ENCODE peak calls at places on chromosomes 3 and 15, in six cellular contexts. One of them, this sample, is unnamed.

GRCh38 chr3:148861277-148861869 is 3.7 kb upstream of the CPA3 start:
- DNase-seq in fibroblast of the aortic adventitia: peak
- DNase-seq in GM13976: peak
- DNase-seq in neural crest cell: no peak
- DNase-seq in lower leg skin: no peak
- DNase-seq in AG10803: peak
- DNase-seq in this sample: peak

GRCh38 chr3:11539218-11539617 is 104.5 kb downstream of the VGLL4 start:
- DNase-seq in fibroblast of the aortic adventitia: no peak
- DNase-seq in GM13976: no peak
- DNase-seq in neural crest cell: no peak
- DNase-seq in lower leg skin: peak
- DNase-seq in AG10803: no peak
- DNase-seq in this sample: no peak

GRCh38 chr15:70196314-70197291 is 98.9 kb upstream of the TLE3 start:
- DNase-seq in fibroblast of the aortic adventitia: peak
- DNase-seq in GM13976: peak
- DNase-seq in neural crest cell: no peak
- DNase-seq in lower leg skin: peak
- DNase-seq in AG10803: peak
- DNase-seq in this sample: peak

GRCh38 chr3:14548321-14548729 is 8.2 kb upstream of the GRIP2 start:
- DNase-seq in fibroblast of the aortic adventitia: peak
- DNase-seq in GM13976: peak
- DNase-seq in neural crest cell: peak
- DNase-seq in lower leg skin: peak
- DNase-seq in AG10803: peak
- DNase-seq in this sample: peak

GRCh38 chr3:134357914-134358811 is 16.1 kb downstream of the AMOTL2 start:
- DNase-seq in fibroblast of the aortic adventitia: peak
- DNase-seq in GM13976: peak
- DNase-seq in neural crest cell: no peak
- DNase-seq in lower leg skin: no peak
- DNase-seq in AG10803: peak
- DNase-seq in this sample: peak

GRCh38 chr3:155178810-155179424 is 98.8 kb downstream of the MME start:
- DNase-seq in fibroblast of the aortic adventitia: no peak
- DNase-seq in GM13976: no peak
- DNase-seq in neural crest cell: no peak
- DNase-seq in lower leg skin: no peak
- DNase-seq in AG10803: no peak
- DNase-seq in this sample: no peak

GRCh38 chr15:40825661-40826088 is 2.8 kb downstream of the PPP1R14D start:
- DNase-seq in fibroblast of the aortic adventitia: peak
- DNase-seq in GM13976: no peak
- DNase-seq in neural crest cell: no peak
- DNase-seq in lower leg skin: no peak
- DNase-seq in AG10803: peak
- DNase-seq in this sample: peak

GRCh38 chr3:39196034-39196433 is 3.6 kb upstream of the XIRP1 start:
- DNase-seq in fibroblast of the aortic adventitia: no peak
- DNase-seq in GM13976: no peak
- DNase-seq in neural crest cell: no peak
- DNase-seq in lower leg skin: no peak
- DNase-seq in AG10803: no peak
- DNase-seq in this sample: no peak

GRCh38 chr15:63892794-63893441 is 59.2 kb upstream of the HERC1 start:
- DNase-seq in fibroblast of the aortic adventitia: no peak
- DNase-seq in GM13976: no peak
- DNase-seq in neural crest cell: no peak
- DNase-seq in lower leg skin: no peak
- DNase-seq in AG10803: no peak
- DNase-seq in this sample: no peak

GRCh38 chr3:184320099-184320445 is 5.7 kb downstream of the EIF4G1 start:
- DNase-seq in fibroblast of the aortic adventitia: peak
- DNase-seq in GM13976: peak
- DNase-seq in neural crest cell: no peak
- DNase-seq in lower leg skin: peak
- DNase-seq in AG10803: peak
- DNase-seq in this sample: peak

GRCh38 chr3:58386966-58387365 is 46.7 kb downstream of the PDHB start:
- DNase-seq in fibroblast of the aortic adventitia: peak
- DNase-seq in GM13976: no peak
- DNase-seq in neural crest cell: no peak
- DNase-seq in lower leg skin: no peak
- DNase-seq in AG10803: peak
- DNase-seq in this sample: peak

GRCh38 chr3:186320862-186321568 is 41.0 kb downstream of the DGKG start:
- DNase-seq in fibroblast of the aortic adventitia: no peak
- DNase-seq in GM13976: no peak
- DNase-seq in neural crest cell: no peak
- DNase-seq in lower leg skin: no peak
- DNase-seq in AG10803: peak
- DNase-seq in this sample: no peak

GRCh38 chr15:67189326-67190051 is 65.0 kb downstream of the AAGAB start:
- DNase-seq in fibroblast of the aortic adventitia: peak
- DNase-seq in GM13976: peak
- DNase-seq in neural crest cell: no peak
- DNase-seq in lower leg skin: peak
- DNase-seq in AG10803: peak
- DNase-seq in this sample: no peak

GRCh38 chr3:57701781-57702180 is 8.9 kb upstream of the DENND6A start:
- DNase-seq in fibroblast of the aortic adventitia: no peak
- DNase-seq in GM13976: no peak
- DNase-seq in neural crest cell: no peak
- DNase-seq in lower leg skin: no peak
- DNase-seq in AG10803: no peak
- DNase-seq in this sample: no peak

GRCh38 chr3:123723527-123724168 is 138.8 kb upstream of the HACD2 start:
- DNase-seq in fibroblast of the aortic adventitia: peak
- DNase-seq in GM13976: peak
- DNase-seq in neural crest cell: peak
- DNase-seq in lower leg skin: peak
- DNase-seq in AG10803: peak
- DNase-seq in this sample: peak

GRCh38 chr15:56832125-56832524 is 86.3 kb upstream of the TCF12 start:
- DNase-seq in fibroblast of the aortic adventitia: peak
- DNase-seq in GM13976: no peak
- DNase-seq in neural crest cell: no peak
- DNase-seq in lower leg skin: no peak
- DNase-seq in AG10803: peak
- DNase-seq in this sample: peak

GRCh38 chr3:14148041-14148985 is 23.5 kb downstream of the TMEM43 start:
- DNase-seq in fibroblast of the aortic adventitia: no peak
- DNase-seq in GM13976: no peak
- DNase-seq in neural crest cell: no peak
- DNase-seq in lower leg skin: no peak
- DNase-seq in AG10803: no peak
- DNase-seq in this sample: no peak

GRCh38 chr15:91055548-91056331 is 33.3 kb upstream of the VPS33B start:
- DNase-seq in fibroblast of the aortic adventitia: peak
- DNase-seq in GM13976: peak
- DNase-seq in neural crest cell: peak
- DNase-seq in lower leg skin: no peak
- DNase-seq in AG10803: peak
- DNase-seq in this sample: peak

DNA sequence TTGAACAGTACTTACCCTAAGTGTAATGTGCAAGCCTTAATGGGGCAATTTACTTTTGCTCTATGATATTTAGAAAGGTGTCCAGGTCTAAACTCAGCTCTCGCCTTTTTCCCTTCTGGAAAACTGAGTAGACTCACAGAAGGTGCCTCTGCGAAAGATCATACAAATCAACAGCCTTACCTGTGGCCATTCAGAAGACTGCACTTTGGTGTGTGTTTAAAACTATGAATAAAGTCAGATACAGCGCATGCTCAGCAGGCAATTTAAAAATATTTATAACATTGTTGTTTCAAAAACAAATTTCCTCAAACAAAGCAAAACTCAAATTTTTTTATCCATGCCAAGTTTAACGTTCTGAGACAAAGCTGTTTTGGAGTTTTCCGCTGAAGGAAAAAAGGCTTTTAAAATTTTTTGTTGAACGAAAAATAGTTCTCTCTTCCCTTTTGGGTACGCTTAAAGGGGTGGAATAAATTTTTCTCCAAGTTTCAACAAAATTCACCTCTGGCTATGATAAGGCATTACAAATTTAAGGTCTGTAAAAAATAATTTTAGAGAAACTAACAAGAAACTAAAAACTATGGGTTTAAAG is 156.3 kb downstream of the TIGIT start:
- DNase-seq in fibroblast of the aortic adventitia: no peak
- DNase-seq in GM13976: no peak
- DNase-seq in neural crest cell: no peak
- DNase-seq in lower leg skin: no peak
- DNase-seq in AG10803: no peak
- DNase-seq in this sample: no peak
- TF ChIP-seq CTCF in fibroblast of the aortic adventitia: no peak
- TF ChIP-seq CTCF in GM13976: no peak
- TF ChIP-seq CTCF in neural crest cell: no peak
- TF ChIP-seq CTCF in lower leg skin: no peak
- TF ChIP-seq CTCF in AG10803: peak
- TF ChIP-seq CTCF in this sample: no peak

GRCh38 chr3:195587824-195588223 is 4.1 kb upstream of the APOD start:
- DNase-seq in fibroblast of the aortic adventitia: no peak
- DNase-seq in GM13976: no peak
- DNase-seq in neural crest cell: no peak
- DNase-seq in lower leg skin: no peak
- DNase-seq in AG10803: no peak
- DNase-seq in this sample: no peak

GRCh38 chr3:195595778-195596531 is 12.2 kb upstream of the APOD start:
- DNase-seq in fibroblast of the aortic adventitia: no peak
- DNase-seq in GM13976: no peak
- DNase-seq in neural crest cell: no peak
- DNase-seq in lower leg skin: peak
- DNase-seq in AG10803: no peak
- DNase-seq in this sample: no peak

GRCh38 chr3:195591220-195591619 is 7.5 kb upstream of the APOD start:
- DNase-seq in fibroblast of the aortic adventitia: no peak
- DNase-seq in GM13976: no peak
- DNase-seq in neural crest cell: no peak
- DNase-seq in lower leg skin: peak
- DNase-seq in AG10803: peak
- DNase-seq in this sample: no peak

GRCh38 chr3:195587406-195587805 is 3.7 kb upstream of the APOD start:
- DNase-seq in fibroblast of the aortic adventitia: no peak
- DNase-seq in GM13976: no peak
- DNase-seq in neural crest cell: no peak
- DNase-seq in lower leg skin: no peak
- DNase-seq in AG10803: no peak
- DNase-seq in this sample: no peak

DNA sequence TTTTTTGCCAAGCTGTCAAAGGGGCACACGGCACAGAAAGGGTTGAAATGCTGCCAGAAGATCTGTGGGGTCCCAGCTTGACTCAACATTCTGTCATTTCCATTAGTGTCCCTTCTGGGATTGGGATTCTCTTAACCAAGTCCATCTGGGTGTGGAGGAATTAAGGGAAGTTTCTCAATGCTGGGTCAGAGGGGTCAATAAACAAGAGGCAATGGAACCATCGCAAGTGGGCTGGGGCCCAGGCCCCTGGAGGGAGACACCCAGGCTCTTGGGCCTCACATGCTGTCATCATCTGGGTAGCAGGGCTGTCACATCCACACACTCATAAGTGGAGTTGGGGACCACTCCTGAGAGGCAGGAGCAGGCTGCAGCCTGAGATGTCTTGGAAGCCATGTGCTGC is 8.1 kb upstream of the APOD start:
- DNase-seq in fibroblast of the aortic adventitia: no peak
- DNase-seq in GM13976: no peak
- DNase-seq in neural crest cell: no peak
- DNase-seq in lower leg skin: no peak
- DNase-seq in AG10803: peak
- DNase-seq in this sample: no peak
- TF ChIP-seq CTCF in fibroblast of the aortic adventitia: no peak
- TF ChIP-seq CTCF in GM13976: no peak
- TF ChIP-seq CTCF in neural crest cell: no peak
- TF ChIP-seq CTCF in lower leg skin: no peak
- TF ChIP-seq CTCF in AG10803: no peak
- TF ChIP-seq CTCF in this sample: no peak

GRCh38 chr3:133041524-133041829 is 3.3 kb downstream of the TMEM108 start:
- DNase-seq in fibroblast of the aortic adventitia: no peak
- DNase-seq in GM13976: no peak
- DNase-seq in neural crest cell: no peak
- DNase-seq in lower leg skin: no peak
- DNase-seq in AG10803: no peak
- DNase-seq in this sample: no peak

GRCh38 chr3:133040696-133041523 is 2.7 kb downstream of the TMEM108 start:
- DNase-seq in fibroblast of the aortic adventitia: peak
- DNase-seq in GM13976: peak
- DNase-seq in neural crest cell: peak
- DNase-seq in lower leg skin: peak
- DNase-seq in AG10803: peak
- DNase-seq in this sample: peak

GRCh38 chr3:133038089-133038730 is at the start of gene TMEM108:
- DNase-seq in fibroblast of the aortic adventitia: peak
- DNase-seq in GM13976: peak
- DNase-seq in neural crest cell: peak
- DNase-seq in lower leg skin: peak
- DNase-seq in AG10803: peak
- DNase-seq in this sample: peak

GRCh38 chr3:133037440-133037839 is 751 bp upstream of the TMEM108 start:
- DNase-seq in fibroblast of the aortic adventitia: no peak
- DNase-seq in GM13976: no peak
- DNase-seq in neural crest cell: no peak
- DNase-seq in lower leg skin: no peak
- DNase-seq in AG10803: no peak
- DNase-seq in this sample: no peak

DNA sequence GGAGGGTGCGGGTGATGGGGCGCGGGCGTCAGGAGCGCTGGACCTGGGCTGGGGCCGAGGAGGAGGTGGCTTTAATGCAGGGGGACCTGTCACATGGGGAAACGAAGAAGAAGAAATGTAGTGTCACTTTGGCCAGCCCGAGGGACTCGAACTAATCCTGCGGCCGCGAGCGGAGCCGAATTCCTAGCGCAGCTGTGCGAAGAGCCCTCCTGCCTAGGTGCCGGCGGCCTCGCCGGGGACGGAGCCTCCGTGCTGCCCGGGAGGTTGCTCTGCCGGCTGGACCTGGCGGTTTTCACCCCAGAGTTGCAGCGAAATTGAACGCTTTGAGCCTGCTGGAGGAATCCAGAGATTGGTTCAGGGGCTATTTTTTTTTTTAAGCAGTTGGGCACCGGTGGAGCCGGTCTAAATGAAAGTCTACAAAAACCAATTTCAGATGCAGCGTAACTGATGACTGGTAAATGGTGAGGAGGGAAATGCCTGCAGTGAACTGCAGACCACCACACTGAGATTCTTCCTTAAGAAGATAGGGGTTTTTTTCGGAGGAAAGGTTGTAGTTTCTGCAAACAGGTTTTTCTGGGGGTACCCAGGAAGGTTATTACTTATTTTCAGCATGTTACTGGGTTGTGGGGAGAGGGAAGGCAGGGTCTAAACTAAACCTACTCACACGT is 674 bp downstream of the TMEM108 start:
- DNase-seq in fibroblast of the aortic adventitia: peak
- DNase-seq in GM13976: peak
- DNase-seq in neural crest cell: peak
- DNase-seq in lower leg skin: peak
- DNase-seq in AG10803: peak
- DNase-seq in this sample: peak
- TF ChIP-seq CTCF in fibroblast of the aortic adventitia: no peak
- TF ChIP-seq CTCF in GM13976: no peak
- TF ChIP-seq CTCF in neural crest cell: no peak
- TF ChIP-seq CTCF in lower leg skin: no peak
- TF ChIP-seq CTCF in AG10803: no peak
- TF ChIP-seq CTCF in this sample: no peak

GRCh38 chr3:72265250-72265649 is 480.3 kb upstream of the PROK2 start:
- DNase-seq in fibroblast of the aortic adventitia: peak
- DNase-seq in GM13976: no peak
- DNase-seq in neural crest cell: no peak
- DNase-seq in lower leg skin: no peak
- DNase-seq in AG10803: peak
- DNase-seq in this sample: no peak
- TF ChIP-seq CTCF in fibroblast of the aortic adventitia: peak
- TF ChIP-seq CTCF in GM13976: peak
- TF ChIP-seq CTCF in neural crest cell: peak
- TF ChIP-seq CTCF in lower leg skin: no peak
- TF ChIP-seq CTCF in AG10803: peak
- TF ChIP-seq CTCF in this sample: peak